ENCODE peak calls at places on chromosome 1, in six cellular contexts. One of them, this sample, is unnamed.

GRCh38 chr1:15328785-15329480 is 80.8 kb upstream of the EFHD2 start:
- DNase-seq in nephron progenitor cell: no peak
- DNase-seq in psoas muscle: peak; percentile 47
- DNase-seq in activated CD8-positive, alpha-beta memory T cell treated with anti-CD3 and anti-CD28 coated beads for 1 hour: no peak
- DNase-seq in T follicular helper cell: no peak
- DNase-seq in astrocyte: peak; percentile 82
- DNase-seq in this sample: no peak

GRCh38 chr1:115980998-115981993 is 5.0 kb downstream of the SLC22A15 start:
- DNase-seq in nephron progenitor cell: peak; percentile 39
- DNase-seq in psoas muscle: no peak
- DNase-seq in activated CD8-positive, alpha-beta memory T cell treated with anti-CD3 and anti-CD28 coated beads for 1 hour: no peak
- DNase-seq in T follicular helper cell: no peak
- DNase-seq in astrocyte: peak; percentile 9
- DNase-seq in this sample: no peak

GRCh38 chr1:63892632-63893395 is 119.0 kb downstream of the ROR1 start:
- DNase-seq in nephron progenitor cell: no peak
- DNase-seq in psoas muscle: no peak
- DNase-seq in activated CD8-positive, alpha-beta memory T cell treated with anti-CD3 and anti-CD28 coated beads for 1 hour: no peak
- DNase-seq in T follicular helper cell: no peak
- DNase-seq in astrocyte: peak; percentile 92
- DNase-seq in this sample: peak; percentile 95

GRCh38 chr1:30368841-30369240 is 354.5 kb downstream of the MATN1 start:
- DNase-seq in nephron progenitor cell: no peak
- DNase-seq in psoas muscle: no peak
- DNase-seq in activated CD8-positive, alpha-beta memory T cell treated with anti-CD3 and anti-CD28 coated beads for 1 hour: no peak
- DNase-seq in T follicular helper cell: no peak
- DNase-seq in astrocyte: no peak
- DNase-seq in this sample: no peak

GRCh38 chr1:201320168-201320842 is 37.0 kb downstream of the PKP1 start:
- DNase-seq in nephron progenitor cell: no peak
- DNase-seq in psoas muscle: no peak
- DNase-seq in activated CD8-positive, alpha-beta memory T cell treated with anti-CD3 and anti-CD28 coated beads for 1 hour: no peak
- DNase-seq in T follicular helper cell: no peak
- DNase-seq in astrocyte: no peak
- DNase-seq in this sample: no peak

GRCh38 chr1:51421961-51422360 is 91.6 kb upstream of the TTC39A start:
- DNase-seq in nephron progenitor cell: no peak
- DNase-seq in psoas muscle: no peak
- DNase-seq in activated CD8-positive, alpha-beta memory T cell treated with anti-CD3 and anti-CD28 coated beads for 1 hour: no peak
- DNase-seq in T follicular helper cell: no peak
- DNase-seq in astrocyte: peak; percentile 58
- DNase-seq in this sample: peak; percentile 81

GRCh38 chr1:22131875-22132486 is 10.9 kb downstream of the WNT4 start:
- DNase-seq in nephron progenitor cell: peak; percentile 84
- DNase-seq in psoas muscle: peak; percentile 35
- DNase-seq in activated CD8-positive, alpha-beta memory T cell treated with anti-CD3 and anti-CD28 coated beads for 1 hour: peak; percentile 41
- DNase-seq in T follicular helper cell: peak; percentile 25
- DNase-seq in astrocyte: no peak
- DNase-seq in this sample: no peak

GRCh38 chr1:12159826-12160225 is 7.0 kb upstream of the TNFRSF1B start:
- DNase-seq in nephron progenitor cell: no peak
- DNase-seq in psoas muscle: no peak
- DNase-seq in activated CD8-positive, alpha-beta memory T cell treated with anti-CD3 and anti-CD28 coated beads for 1 hour: no peak
- DNase-seq in T follicular helper cell: peak; percentile 43
- DNase-seq in astrocyte: no peak
- DNase-seq in this sample: no peak

This sample was measured in NCI-H2029 treated with DMSO at 0.1 percent for 48 hours.